ENCODE peak calls at places on chromosome 2, in five cellular contexts. T, K, H, Y and N are unnamed samples. For H3K36me3, the result is how much of the 10 kb centered on the place peaks cover.

GRCh38 chr2:207505728-207506127 is 24.0 kb upstream of the CREB1 start:
- DNase-seq in T (no peak), Y (peak), K (no peak), H (no peak), N (no peak)

GRCh38 chr2:175003875-175004729 is 1.1 kb downstream of the CHN1 start:
- DNase-seq in K (no peak), Y (peak), H (no peak), T (peak), N (no peak)

GRCh38 chr2:84427235-84428138 is 31.6 kb downstream of the SUCLG1 start:
- DNase-seq in K (no peak), Y (no peak), T (no peak), H (no peak), N (no peak)

GRCh38 chr2:137178955-137179377 is 413.6 kb downstream of the THSD7B start:
- DNase-seq in Y (no peak), K (no peak), H (no peak), T (no peak), N (no peak)

GRCh38 chr2:105610444-105611327 is 134.0 kb upstream of the NCK2 start:
- DNase-seq in Y (no peak), T (no peak), K (no peak), H (no peak), N (no peak)

GRCh38 chr2:100254646-100255210 is 67.6 kb downstream of the LONRF2 start:
- DNase-seq in H (no peak), T (no peak), Y (no peak), K (no peak), N (no peak)

GRCh38 chr2:149743842-149744468 is 156.4 kb upstream of the MMADHC start:
- DNase-seq in H (no peak), K (no peak), T (no peak), Y (no peak), N (no peak)

GRCh38 chr2:239216614-239217273 is 184.1 kb downstream of the HDAC4 start:
- DNase-seq in H (no peak), Y (no peak), T (no peak), K (no peak), N (no peak)

GRCh38 chr2:2520396-2520795 is 189.3 kb upstream of the MYT1L start:
- DNase-seq in Y (no peak), T (no peak), K (no peak), H (no peak), N (no peak)

GRCh38 chr2:55965966-55966365 is 42.4 kb upstream of the EFEMP1 start:
- DNase-seq in Y (no peak), T (no peak), H (no peak), K (no peak), N (no peak)

GRCh38 chr2:209566250-209566649 is 142.4 kb downstream of the MAP2 start:
- DNase-seq in K (no peak), T (no peak), H (no peak), Y (peak), N (no peak)

GRCh38 chr2:38284971-38285370 is 92.1 kb downstream of the ATL2 start:
- DNase-seq in Y (no peak), H (no peak), T (no peak), K (no peak), N (no peak)

GRCh38 chr2:20684581-20685063 is 17.7 kb downstream of the GDF7 start:
- DNase-seq in K (no peak), T (no peak), H (no peak), Y (no peak), N (no peak)

GRCh38 chr2:238157506-238158017 is 1.2 kb upstream of the ERFE start:
- DNase-seq in K (no peak), Y (no peak), T (no peak), H (no peak), N (no peak)

GRCh38 chr2:217530399-217531100 is 472.2 kb downstream of the TNS1 start:
- DNase-seq in T (no peak), K (no peak), H (no peak), Y (no peak), N (no peak)

GRCh38 chr2:68258854-68259253 is 6.5 kb upstream of the PPP3R1 start:
- DNase-seq in Y (no peak), K (no peak), T (no peak), H (no peak), N (no peak)

GRCh38 chr2:203688798-203689197 is 17.6 kb upstream of the CD28 start:
- DNase-seq in Y (no peak), T (no peak), H (no peak), K (no peak), N (no peak)

GRCh38 chr2:227821043-227821942 is 7.7 kb downstream of the CCL20 start:
- DNase-seq in Y (no peak), T (no peak), H (no peak), K (no peak), N (no peak)

GRCh38 chr2:208609166-208609804 is 202.7 kb downstream of the PTH2R start:
- DNase-seq in K (no peak), H (no peak), T (no peak), Y (no peak), N (no peak)

GRCh38 chr2:119735565-119735964 is 24.2 kb upstream of the PTPN4 start:
- DNase-seq in K (no peak), H (no peak), T (no peak), Y (no peak), N (no peak)

GRCh38 chr2:137118140-137118539 is 352.8 kb downstream of the THSD7B start:
- DNase-seq in H (no peak), Y (no peak), T (no peak), K (no peak), N (no peak)

GRCh38 chr2:49002750-49003149 is 151.6 kb downstream of the FSHR start:
- DNase-seq in H (no peak), K (no peak), Y (no peak), T (no peak), N (no peak)

GRCh38 chr2:182360012-182360662 is 66.7 kb downstream of the PDE1A start:
- DNase-seq in K (no peak), H (no peak), T (no peak), Y (no peak), N (no peak)

GRCh38 chr2:9347411-9347853 is 75.9 kb downstream of the ITGB1BP1 start:
- DNase-seq in Y (no peak), K (no peak), T (no peak), H (no peak), N (no peak)

GRCh38 chr2:84280873-84281272 is 178.2 kb downstream of the SUCLG1 start:
- DNase-seq in K (no peak), H (no peak), T (no peak), Y (no peak), N (no peak)

GRCh38 chr2:239918749-239919148 is 106.4 kb downstream of the NDUFA10 start:
- DNase-seq in H (no peak), Y (no peak), T (no peak), K (no peak), N (no peak)

GRCh38 chr2:39264733-39265132 is 21.0 kb upstream of the CDKL4 start:
- DNase-seq in H (no peak), K (no peak), Y (no peak), T (no peak), N (no peak)

GRCh38 chr2:86764661-86765307 is 25.9 kb downstream of the CD8A start:
- DNase-seq in Y (peak), T (no peak), H (peak), K (peak), N (no peak)

GRCh38 chr2:192035731-192036442 is 158.8 kb downstream of the TMEFF2 start:
- DNase-seq in T (no peak), K (no peak), H (no peak), Y (no peak), N (no peak)

GRCh38 chr2:172821370-172822338 is 86.0 kb downstream of the RAPGEF4 start:
- DNase-seq in K (no peak), T (no peak), H (no peak), Y (no peak), N (no peak)

GRCh38 chr2:104415284-104415683 is 438.6 kb upstream of the POU3F3 start:
- DNase-seq in T (no peak), K (no peak), H (no peak), Y (no peak), N (no peak)
- H3K4me3 ChIP-seq in T (no peak), K (no peak), H (no peak), Y (no peak), N (no peak)

GRCh38 chr2:222621893-222622292 is 34.0 kb downstream of the FARSB start:
- DNase-seq in T (no peak), Y (no peak), K (no peak), H (no peak), N (no peak)

GRCh38 chr2:222623756-222624309 is 32.1 kb downstream of the FARSB start:
- DNase-seq in T (no peak), H (no peak), Y (no peak), K (no peak), N (no peak)

GRCh38 chr2:222627764-222628163 is 28.1 kb downstream of the FARSB start:
- DNase-seq in Y (no peak), T (no peak), H (no peak), K (no peak), N (no peak)

DNA sequence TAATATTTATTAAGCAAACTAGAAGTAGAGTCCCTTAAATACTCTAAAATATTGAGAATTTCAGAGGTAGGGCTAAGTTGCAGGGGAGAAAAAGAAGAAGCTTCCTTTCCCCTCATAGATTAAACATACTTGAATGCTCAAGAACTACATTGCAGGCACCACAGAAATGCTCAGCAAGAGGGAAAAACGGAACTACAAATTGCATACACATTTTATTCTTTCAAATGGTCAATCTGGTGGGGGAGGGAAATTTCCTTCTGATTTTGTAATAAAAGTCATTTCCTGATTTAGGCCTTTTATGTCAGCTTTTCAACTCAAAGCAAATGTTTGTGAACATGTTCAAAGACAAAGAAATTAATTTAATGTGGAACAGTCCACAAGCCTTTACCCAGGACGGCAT is 33.0 kb downstream of the FARSB start:
- DNase-seq in K (no peak), H (no peak), T (no peak), Y (no peak), N (no peak)
- H3K36me3 ChIP-seq in K (half or more), H (half or more), T (under half), Y (half or more), N (under half)

DNA sequence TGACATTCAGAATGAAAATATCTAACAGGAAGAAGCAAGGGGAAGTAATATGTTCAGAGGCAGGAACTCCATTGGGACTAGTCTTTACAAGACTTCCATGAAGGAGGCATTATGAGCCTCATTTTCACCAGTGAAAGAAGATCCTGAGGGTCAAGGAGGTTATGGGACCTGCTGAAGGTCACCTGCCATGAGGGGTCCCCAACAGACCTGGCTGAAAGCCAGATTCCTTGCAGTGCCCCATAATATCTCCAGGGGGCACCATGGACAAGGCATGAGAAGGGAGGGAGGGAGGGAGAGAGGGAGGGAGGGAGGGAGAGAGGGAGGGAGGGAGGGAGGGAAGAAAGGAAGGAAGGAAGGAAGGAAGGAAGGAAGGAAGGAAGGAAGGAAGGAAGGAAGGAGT is 27.9 kb downstream of the XDH start:
- DNase-seq in Y (no peak), T (peak), K (no peak), H (no peak), N (no peak)
- H3K27ac ChIP-seq in Y (no peak), T (no peak), K (no peak), H (no peak), N (no peak)

DNA sequence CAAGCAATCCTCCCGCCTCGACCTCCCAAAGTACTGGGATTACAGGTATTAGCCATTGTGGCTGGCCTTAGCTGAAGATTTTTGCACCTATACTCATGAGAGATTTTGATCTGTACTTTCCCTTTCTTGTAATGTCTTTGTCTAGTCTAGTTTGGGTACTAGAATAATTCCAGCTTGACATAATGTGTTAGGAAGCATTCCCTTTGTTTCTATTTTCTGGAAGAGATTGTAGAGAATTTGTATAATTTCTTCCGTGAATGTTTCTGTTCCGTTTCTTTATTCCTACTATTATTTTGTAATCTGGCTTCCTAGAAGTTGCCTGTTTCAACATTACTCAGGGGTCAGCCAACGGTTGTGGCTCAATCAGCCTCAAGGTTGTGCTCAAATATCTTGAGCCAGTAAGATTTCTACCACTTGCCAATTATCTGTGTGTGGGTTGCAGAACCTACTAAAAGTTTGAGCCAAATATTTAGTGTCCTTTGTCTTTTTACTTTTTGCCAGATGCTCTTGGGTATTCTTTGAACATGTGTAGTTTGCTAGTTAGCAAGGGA is 42.6 kb upstream of the BAZ2B start:
- DNase-seq in Y (no peak), H (no peak), T (no peak), K (no peak), N (no peak)
- H3K4me3 ChIP-seq in Y (no peak), H (no peak), T (no peak), K (no peak), N (no peak)

GRCh38 chr2:88608184-88608583 is 19.1 kb downstream of the EIF2AK3 start:
- DNase-seq in H (no peak), K (no peak), Y (no peak), T (no peak), N (no peak)
- H3K36me3 ChIP-seq in H (under half), K (under half), Y (under half), T (under half), N (under half)

GRCh38 chr2:43230481-43230880 is 4.1 kb upstream of the ZFP36L2 start:
- DNase-seq in H (no peak), K (no peak), Y (no peak), T (no peak), N (no peak)

GRCh38 chr2:43228341-43228751 is 1.9 kb upstream of the ZFP36L2 start:
- DNase-seq in K (peak), T (no peak), H (no peak), Y (no peak), N (no peak)

GRCh38 chr2:43226955-43227829 is 786 bp upstream of the ZFP36L2 start:
- DNase-seq in K (peak), Y (peak), H (peak), T (peak), N (peak)

GRCh38 chr2:43227830-43228280 is 1.4 kb upstream of the ZFP36L2 start:
- DNase-seq in H (no peak), K (no peak), T (no peak), Y (no peak), N (no peak)

GRCh38 chr2:43228782-43229659 is 2.6 kb upstream of the ZFP36L2 start:
- DNase-seq in H (peak), Y (no peak), K (peak), T (no peak), N (no peak)
- H3K27ac ChIP-seq in H (peak), Y (peak), K (peak), T (no peak), N (peak)

DNA sequence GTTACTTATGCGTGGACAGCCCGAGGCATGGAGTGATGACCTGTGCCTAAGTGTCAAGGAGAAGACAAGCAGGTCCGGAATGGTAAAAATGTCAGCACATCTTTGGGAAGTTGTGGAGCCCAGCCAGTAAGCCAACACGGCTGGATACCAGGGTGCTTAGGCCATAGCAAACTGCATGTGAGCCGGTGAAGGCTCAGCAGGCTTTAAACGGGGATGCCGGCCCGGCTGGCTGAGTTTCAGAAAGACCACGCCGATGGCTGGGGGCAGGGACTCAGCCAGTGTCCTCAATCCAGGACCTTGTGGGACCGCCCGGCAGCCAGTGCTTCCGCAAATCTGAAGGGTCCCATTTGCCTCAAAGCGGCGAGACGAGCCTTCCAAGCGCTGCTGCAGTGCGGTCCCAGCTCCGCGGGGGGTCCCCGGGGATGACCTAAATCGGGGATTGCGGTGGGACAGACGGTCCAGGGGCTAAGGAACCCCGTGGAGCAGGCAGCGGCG is 946 bp upstream of the AGAP1 start:
- DNase-seq in T (peak), Y (no peak), H (no peak), K (no peak), N (no peak)
- H3K4me3 ChIP-seq in T (peak), Y (peak), H (no peak), K (no peak), N (no peak)

GRCh38 chr2:160353166-160353565 is 140.4 kb downstream of the RBMS1 start:
- DNase-seq in Y (no peak), H (peak), K (peak), T (no peak), N (peak)

GRCh38 chr2:160354677-160355076 is 138.9 kb downstream of the RBMS1 start:
- DNase-seq in T (no peak), Y (no peak), H (no peak), K (no peak), N (no peak)

GRCh38 chr2:160356485-160356884 is 137.1 kb downstream of the RBMS1 start:
- DNase-seq in H (no peak), T (no peak), Y (no peak), K (no peak), N (no peak)

GRCh38 chr2:160353813-160354212 is 139.8 kb downstream of the RBMS1 start:
- DNase-seq in H (no peak), T (no peak), K (no peak), Y (no peak), N (no peak)

GRCh38 chr2:160355080-160355479 is 138.5 kb downstream of the RBMS1 start:
- DNase-seq in K (no peak), H (no peak), T (no peak), Y (no peak), N (no peak)
- H3K36me3 ChIP-seq in K (under half), H (under half), T (under half), Y (under half), N (under half)

GRCh38 chr2:131126436-131126835 is 21.3 kb downstream of the PLEKHB2 start:
- DNase-seq in H (no peak), T (no peak), Y (no peak), K (no peak), N (no peak)
- H3K27ac ChIP-seq in H (no peak), T (no peak), Y (no peak), K (no peak), N (no peak)

GRCh38 chr2:170817999-170818293 is 1.3 kb downstream of the GAD1 start:
- DNase-seq in K (no peak), H (no peak), T (peak), Y (no peak), N (no peak)

GRCh38 chr2:170818294-170819104 is 1.8 kb downstream of the GAD1 start:
- DNase-seq in H (no peak), Y (peak), K (no peak), T (peak), N (no peak)

GRCh38 chr2:170821631-170822291 is 5.1 kb downstream of the GAD1 start:
- DNase-seq in H (no peak), Y (no peak), K (no peak), T (peak), N (no peak)

GRCh38 chr2:170820647-170821630 is 4.3 kb downstream of the GAD1 start:
- DNase-seq in K (peak), Y (no peak), H (no peak), T (peak), N (no peak)

DNA sequence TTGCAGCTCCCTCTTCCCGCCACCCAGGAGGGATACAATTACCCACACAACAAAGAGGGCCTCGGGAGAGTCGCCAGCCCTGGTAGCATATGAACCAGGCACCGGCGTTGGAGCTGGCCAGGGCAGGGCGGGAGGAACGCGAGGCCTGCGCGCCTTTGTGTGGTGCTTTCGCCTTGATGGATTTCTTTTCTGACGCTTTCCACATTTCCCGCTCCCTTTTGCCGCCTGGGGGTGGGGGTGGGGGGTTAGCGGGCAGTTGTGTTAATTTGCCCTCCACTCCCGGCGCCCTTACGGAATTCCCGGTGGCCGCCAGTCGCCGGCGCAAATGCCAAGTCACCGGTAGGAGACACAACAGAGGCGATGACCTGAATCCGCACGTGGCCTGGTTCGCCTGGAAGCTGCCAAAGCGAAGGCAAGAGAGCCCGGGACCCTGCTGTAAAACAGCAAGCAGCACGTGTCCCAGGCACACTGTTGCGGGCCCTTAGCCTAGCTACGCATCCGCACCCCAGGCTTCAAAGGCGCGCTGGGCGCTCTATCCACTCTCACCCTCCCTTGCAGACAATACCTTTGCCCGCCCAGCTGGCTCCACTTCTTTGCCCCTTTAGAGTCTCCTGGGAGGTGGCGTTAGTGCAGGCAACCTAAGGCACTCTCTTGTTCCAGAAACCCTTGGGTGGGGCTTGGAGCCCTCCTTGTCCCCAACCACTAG is 3.4 kb downstream of the GAD1 start:
- DNase-seq in H (no peak), Y (no peak), T (peak), K (peak), N (no peak)
- H3K4me3 ChIP-seq in H (no peak), Y (no peak), T (peak), K (peak), N (peak)